ENCODE peak calls at places on chromosomes 13 and 19, in nine cellular contexts. L is left cardiac atrium; T is frontal cortex; U is stimulated activated CD4-positive, alpha-beta T cell treated with anti-CD3 and anti-CD28 coated beads, Interleukin-1b, Interleukin-23, amount 100 ng/mL, for 4 hours; N is neuronal stem cell; S is stromal cell of bone marrow; Y is fibroblast of gingiva; C is naive B cell; X is prostate gland. J is an unnamed sample.
A peak's percentile ranks its signal among the peaks of the same experiment; 100 is the strongest.

GRCh38 chr19:41869374-41869955 is 7.6 kb upstream of the CD79A start:
- DNase-seq in L (no peak), T (no peak), U (no peak), N (no peak), S (no peak), Y (no peak), C (no peak), X (no peak), J (no peak)

GRCh38 chr19:55344444-55344843 is 4.8 kb downstream of the KMT5C start:
- DNase-seq in L (no peak), T (no peak), U (no peak), N (no peak), S (no peak), Y (no peak), C (no peak), X (no peak), J (no peak)

GRCh38 chr13:23871616-23872220 is 17.5 kb downstream of the MIPEP start:
- DNase-seq in L (no peak), T (peak; percentile 40), U (no peak), N (no peak), S (no peak), Y (peak; percentile 53), C (peak; percentile 20), X (no peak), J (no peak)

GRCh38 chr19:41226053-41226873 is 7.2 kb downstream of the AXL start:
- DNase-seq in L (peak; percentile 73), T (peak; percentile 71), U (peak; percentile 10), N (peak; percentile 44), S (peak; percentile 67), Y (peak; percentile 89), C (no peak), X (peak; percentile 37), J (peak; percentile 67)

GRCh38 chr13:111159362-111160320 is 44.5 kb downstream of the ARHGEF7 start:
- DNase-seq in L (no peak), T (no peak), U (no peak), N (no peak), S (no peak), Y (no peak), C (no peak), X (no peak), J (no peak)

GRCh38 chr13:33312150-33312908 is 26.8 kb upstream of the STARD13 start:
- DNase-seq in L (no peak), T (peak; percentile 13), U (no peak), N (no peak), S (peak; percentile 21), Y (peak; percentile 43), C (no peak), X (no peak), J (no peak)

GRCh38 chr13:43388282-43389034 is 365.1 kb downstream of the DNAJC15 start:
- DNase-seq in L (no peak), T (no peak), U (no peak), N (no peak), S (no peak), Y (no peak), C (no peak), X (no peak), J (no peak)

GRCh38 chr13:112069063-112069726 is 2.2 kb downstream of the SOX1 start:
- DNase-seq in L (no peak), T (no peak), U (no peak), N (no peak), S (no peak), Y (no peak), C (no peak), X (no peak), J (no peak)

GRCh38 chr19:1528596-1529429 is 4.9 kb downstream of the PLK5 start:
- DNase-seq in L (no peak), T (no peak), U (no peak), N (no peak), S (no peak), Y (no peak), C (no peak), X (no peak), J (no peak)

GRCh38 chr19:29702161-29702957 is 12.7 kb downstream of the C19orf12 start:
- DNase-seq in L (no peak), T (no peak), U (no peak), N (no peak), S (no peak), Y (no peak), C (no peak), X (no peak), J (no peak)

GRCh38 chr19:41218615-41219507 is at the start of gene AXL:
- DNase-seq in L (peak; percentile 80), T (peak; percentile 64), U (no peak), N (peak; percentile 86), S (peak; percentile 72), Y (peak; percentile 95), C (no peak), X (peak; percentile 88), J (peak; percentile 64)

GRCh38 chr13:112443191-112444000 is 67.2 kb downstream of the SPACA7 start:
- DNase-seq in L (no peak), T (no peak), U (no peak), N (peak; percentile 66), S (no peak), Y (no peak), C (no peak), X (no peak), J (peak; percentile 61)

GRCh38 chr13:30936920-30937319 is 4.5 kb downstream of the TEX26 start:
- DNase-seq in L (no peak), T (no peak), U (no peak), N (no peak), S (no peak), Y (no peak), C (no peak), X (no peak), J (no peak)

GRCh38 chr19:2032296-2032941 is 16.9 kb upstream of the BTBD2 start:
- DNase-seq in L (peak; percentile 94), T (peak; percentile 87), U (no peak), N (no peak), S (peak; percentile 88), Y (peak; percentile 95), C (peak; percentile 28), X (peak; percentile 98), J (no peak)

GRCh38 chr19:39359026-39359425 is 16.8 kb downstream of the SAMD4B start:
- DNase-seq in L (no peak), T (no peak), U (no peak), N (no peak), S (no peak), Y (no peak), C (no peak), X (no peak), J (no peak)

GRCh38 chr13:43307221-43307920 is 284.0 kb downstream of the DNAJC15 start:
- DNase-seq in L (no peak), T (no peak), U (no peak), N (no peak), S (no peak), Y (no peak), C (no peak), X (no peak), J (no peak)

GRCh38 chr13:106530907-106531520 is 4.4 kb downstream of the EFNB2 start:
- DNase-seq in L (no peak), T (no peak), U (no peak), N (no peak), S (no peak), Y (no peak), C (no peak), X (no peak), J (peak; percentile 71)

GRCh38 chr19:47644199-47644598 is 35.3 kb downstream of the BICRA start:
- DNase-seq in L (no peak), T (no peak), U (no peak), N (no peak), S (no peak), Y (no peak), C (no peak), X (no peak), J (no peak)

GRCh38 chr13:38636756-38637155 is 50.1 kb upstream of the FREM2 start:
- DNase-seq in L (no peak), T (no peak), U (no peak), N (no peak), S (no peak), Y (no peak), C (no peak), X (no peak), J (no peak)

GRCh38 chr13:94173312-94173854 is 306.1 kb downstream of the DCT start:
- DNase-seq in L (no peak), T (no peak), U (no peak), N (no peak), S (peak; percentile 70), Y (no peak), C (no peak), X (no peak), J (no peak)

GRCh38 chr19:57351867-57352266 is 796 bp downstream of the ZNF304 start:
- DNase-seq in L (no peak), T (no peak), U (no peak), N (no peak), S (no peak), Y (no peak), C (no peak), X (no peak), J (no peak)

GRCh38 chr13:28636677-28637317 is 22.1 kb upstream of the POMP start:
- DNase-seq in L (peak; percentile 50), T (peak; percentile 35), U (peak; percentile 40), N (peak; percentile 38), S (no peak), Y (peak; percentile 65), C (peak; percentile 83), X (no peak), J (peak; percentile 72)

GRCh38 chr13:21071015-21071414 is 9.6 kb upstream of the LATS2 start:
- DNase-seq in L (no peak), T (no peak), U (no peak), N (no peak), S (no peak), Y (no peak), C (no peak), X (no peak), J (no peak)

GRCh38 chr13:102310691-102311432 is 91.0 kb downstream of the FGF14 start:
- DNase-seq in L (peak; percentile 32), T (no peak), U (no peak), N (no peak), S (no peak), Y (peak; percentile 58), C (no peak), X (no peak), J (no peak)

GRCh38 chr19:31378404-31378803 is 29.2 kb upstream of the TSHZ3 start:
- DNase-seq in L (peak; percentile 42), T (no peak), U (no peak), N (no peak), S (peak; percentile 93), Y (peak; percentile 95), C (no peak), X (peak; percentile 38), J (no peak)

GRCh38 chr19:46428278-46429141 is at the start of gene PNMA8C:
- DNase-seq in L (peak; percentile 89), T (peak; percentile 84), U (no peak), N (peak; percentile 89), S (no peak), Y (peak; percentile 33), C (peak; percentile 20), X (no peak), J (peak; percentile 79)

J was measured in HAP-1.